ENCODE peak calls at places on chromosomes 16 and 17, in four cellular contexts. One of them, this sample, is unnamed.

GRCh38 chr17:82230627-82231311 is 1.9 kb downstream of the SLC16A3 start:
- DNase-seq in cardiac muscle cell: peak
- DNase-seq in ovary: peak
- DNase-seq in nephron progenitor cell: peak
- DNase-seq in this sample: no peak

GRCh38 chr16:48232459-48233040 is 11.6 kb upstream of the LONP2 start:
- DNase-seq in nephron progenitor cell: no peak
- DNase-seq in ovary: no peak
- DNase-seq in cardiac muscle cell: no peak
- DNase-seq in this sample: no peak

GRCh38 chr16:12078405-12079245 is 102.1 kb downstream of the SNX29 start:
- DNase-seq in cardiac muscle cell: no peak
- DNase-seq in ovary: no peak
- DNase-seq in nephron progenitor cell: no peak
- DNase-seq in this sample: no peak

GRCh38 chr16:29804455-29805231 is 1.7 kb upstream of the MAZ start:
- DNase-seq in nephron progenitor cell: no peak
- DNase-seq in cardiac muscle cell: no peak
- DNase-seq in ovary: peak
- DNase-seq in this sample: no peak

GRCh38 chr17:72397687-72398086 is 276.9 kb downstream of the SOX9 start:
- DNase-seq in cardiac muscle cell: no peak
- DNase-seq in nephron progenitor cell: no peak
- DNase-seq in ovary: no peak
- DNase-seq in this sample: no peak

GRCh38 chr16:63702981-63703590 is 1418.8 kb downstream of the CDH11 start:
- DNase-seq in cardiac muscle cell: peak
- DNase-seq in ovary: no peak
- DNase-seq in nephron progenitor cell: no peak
- DNase-seq in this sample: no peak

GRCh38 chr17:74484066-74484465 is 17.6 kb downstream of the CD300A start:
- DNase-seq in nephron progenitor cell: no peak
- DNase-seq in ovary: no peak
- DNase-seq in cardiac muscle cell: no peak
- DNase-seq in this sample: no peak

GRCh38 chr16:13036600-13036999 is 135.2 kb downstream of the SHISA9 start:
- DNase-seq in ovary: no peak
- DNase-seq in nephron progenitor cell: peak
- DNase-seq in cardiac muscle cell: peak
- DNase-seq in this sample: no peak

GRCh38 chr17:52064791-52065211 is 93.7 kb downstream of the CA10 start:
- DNase-seq in nephron progenitor cell: no peak
- DNase-seq in ovary: no peak
- DNase-seq in cardiac muscle cell: no peak
- DNase-seq in this sample: no peak

GRCh38 chr16:30521873-30522641 is 4.3 kb downstream of the ZNF768 start:
- DNase-seq in cardiac muscle cell: no peak
- DNase-seq in nephron progenitor cell: no peak
- DNase-seq in ovary: no peak
- DNase-seq in this sample: no peak

GRCh38 chr17:44012874-44013273 is 1.9 kb downstream of the TMEM101 start:
- DNase-seq in cardiac muscle cell: no peak
- DNase-seq in nephron progenitor cell: no peak
- DNase-seq in ovary: no peak
- DNase-seq in this sample: no peak

GRCh38 chr17:19410875-19411291 is at the start of gene RNF112:
- DNase-seq in cardiac muscle cell: no peak
- DNase-seq in nephron progenitor cell: no peak
- DNase-seq in ovary: no peak
- DNase-seq in this sample: no peak

GRCh38 chr17:66764559-66764958 is 70.4 kb upstream of the CACNG5 start:
- DNase-seq in ovary: no peak
- DNase-seq in nephron progenitor cell: no peak
- DNase-seq in cardiac muscle cell: no peak
- DNase-seq in this sample: no peak

GRCh38 chr17:66310528-66311148 is 8.2 kb downstream of the PRKCA start:
- DNase-seq in ovary: no peak
- DNase-seq in cardiac muscle cell: no peak
- DNase-seq in nephron progenitor cell: no peak
- DNase-seq in this sample: no peak

GRCh38 chr16:81371106-81371505 is 56.3 kb downstream of the GAN start:
- DNase-seq in ovary: no peak
- DNase-seq in nephron progenitor cell: no peak
- DNase-seq in cardiac muscle cell: no peak
- DNase-seq in this sample: no peak

GRCh38 chr17:16817201-16817600 is 127.2 kb downstream of the CCDC144A start:
- DNase-seq in ovary: no peak
- DNase-seq in cardiac muscle cell: no peak
- DNase-seq in nephron progenitor cell: no peak
- DNase-seq in this sample: no peak

GRCh38 chr17:48604770-48605329 is at the start of gene HOXB6:
- DNase-seq in nephron progenitor cell: peak
- DNase-seq in ovary: no peak
- DNase-seq in cardiac muscle cell: no peak
- DNase-seq in this sample: no peak

GRCh38 chr17:48601528-48602430 is 3.0 kb downstream of the HOXB6 start:
- DNase-seq in ovary: no peak
- DNase-seq in cardiac muscle cell: no peak
- DNase-seq in nephron progenitor cell: no peak
- DNase-seq in this sample: no peak

GRCh38 chr17:48605991-48606891 is 1.5 kb upstream of the HOXB6 start:
- DNase-seq in nephron progenitor cell: no peak
- DNase-seq in ovary: no peak
- DNase-seq in cardiac muscle cell: no peak
- DNase-seq in this sample: no peak

GRCh38 chr17:48605409-48605864 is 651 bp upstream of the HOXB6 start:
- DNase-seq in nephron progenitor cell: no peak
- DNase-seq in cardiac muscle cell: no peak
- DNase-seq in ovary: no peak
- DNase-seq in this sample: no peak

GRCh38 chr17:48603959-48604769 is 622 bp downstream of the HOXB6 start:
- DNase-seq in ovary: no peak
- DNase-seq in cardiac muscle cell: no peak
- DNase-seq in nephron progenitor cell: peak
- DNase-seq in this sample: no peak
- TF ChIP-seq CTCF in ovary: no peak
- TF ChIP-seq CTCF in cardiac muscle cell: no peak
- TF ChIP-seq CTCF in nephron progenitor cell: no peak
- TF ChIP-seq CTCF in this sample: no peak

GRCh38 chr17:3915642-3916012 is 638 bp downstream of the P2RX1 start:
- DNase-seq in ovary: no peak
- DNase-seq in nephron progenitor cell: no peak
- DNase-seq in cardiac muscle cell: no peak
- DNase-seq in this sample: no peak
- TF ChIP-seq CTCF in ovary: no peak
- TF ChIP-seq CTCF in nephron progenitor cell: no peak
- TF ChIP-seq CTCF in cardiac muscle cell: no peak
- TF ChIP-seq CTCF in this sample: no peak

DNA sequence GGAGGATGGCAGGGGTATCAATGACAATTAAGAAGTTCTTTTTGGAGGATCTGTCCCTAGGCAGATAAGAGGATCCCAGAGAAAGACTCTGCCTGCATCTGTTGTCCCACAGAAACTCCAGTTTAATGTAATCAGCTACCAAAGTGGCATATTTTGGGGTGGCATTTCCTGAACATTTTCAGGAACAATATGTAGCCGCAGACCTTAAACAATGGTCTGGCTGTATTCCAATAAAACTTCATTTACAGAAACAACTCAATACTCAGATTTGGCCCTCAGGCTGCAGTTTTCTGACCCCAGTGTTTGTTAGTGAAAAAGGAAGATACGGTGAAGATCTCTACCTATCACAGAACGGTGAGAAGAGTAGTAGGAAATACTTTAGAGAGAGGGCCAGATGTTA is 46.1 kb downstream of the KCNJ16 start:
- DNase-seq in cardiac muscle cell: no peak
- DNase-seq in nephron progenitor cell: no peak
- DNase-seq in ovary: no peak
- DNase-seq in this sample: no peak
- TF ChIP-seq CTCF in cardiac muscle cell: no peak
- TF ChIP-seq CTCF in nephron progenitor cell: no peak
- TF ChIP-seq CTCF in ovary: no peak
- TF ChIP-seq CTCF in this sample: no peak

GRCh38 chr16:88811850-88812736 is at the start of gene APRT:
- DNase-seq in nephron progenitor cell: peak
- DNase-seq in ovary: peak
- DNase-seq in cardiac muscle cell: peak
- DNase-seq in this sample: peak
- TF ChIP-seq CTCF in nephron progenitor cell: no peak
- TF ChIP-seq CTCF in ovary: no peak
- TF ChIP-seq CTCF in cardiac muscle cell: peak
- TF ChIP-seq CTCF in this sample: peak

GRCh38 chr16:68973611-68974120 is 130.3 kb downstream of the TANGO6 start:
- DNase-seq in nephron progenitor cell: no peak
- DNase-seq in ovary: no peak
- DNase-seq in cardiac muscle cell: no peak
- DNase-seq in this sample: no peak
- TF ChIP-seq CTCF in nephron progenitor cell: no peak
- TF ChIP-seq CTCF in ovary: no peak
- TF ChIP-seq CTCF in cardiac muscle cell: no peak
- TF ChIP-seq CTCF in this sample: no peak